ENCODE peak calls at places on chromosomes 4 and X, in six cellular contexts. F is right lobe of liver; V is kidney; O is BE2C; W is CD4-positive, alpha-beta memory T cell; R is spleen. I is an unnamed sample. For H3K4me1 and H3K9me3, the result is how much of the 10 kb centered on the place peaks cover.

GRCh38 chrX:4638036-4638435 is 924.6 kb upstream of the PRKX start:
- DNase-seq in F (no peak), V (no peak), O (no peak), W (no peak), R (no peak), I (no peak)

GRCh38 chrX:139881130-139881529 is 51.7 kb downstream of the ATP11C start:
- DNase-seq in F (no peak), V (no peak), O (peak), W (no peak), R (no peak), I (peak)

GRCh38 chr4:7581477-7581876 is 146.7 kb upstream of the PSAPL1 start:
- DNase-seq in F (no peak), V (no peak), O (no peak), W (no peak), R (no peak), I (no peak)

GRCh38 chrX:16822723-16823122 is 36.5 kb downstream of the TXLNG start:
- DNase-seq in F (no peak), V (no peak), O (no peak), W (no peak), R (no peak), I (no peak)

GRCh38 chr4:124727331-124727730 is 14.8 kb upstream of the ANKRD50 start:
- DNase-seq in F (no peak), V (no peak), O (no peak), W (no peak), R (no peak), I (no peak)

GRCh38 chr4:108454227-108454626 is 166.1 kb upstream of the RPL34 start:
- DNase-seq in F (no peak), V (no peak), O (no peak), W (no peak), R (no peak), I (no peak)

GRCh38 chrX:130990723-130991122 is 67.4 kb upstream of the ARHGAP36 start:
- DNase-seq in F (no peak), V (no peak), O (no peak), W (no peak), R (no peak), I (no peak)

GRCh38 chr4:5774416-5775056 is 63.5 kb downstream of the EVC start:
- DNase-seq in F (no peak), V (no peak), O (no peak), W (no peak), R (no peak), I (no peak)

GRCh38 chr4:77354550-77354949 is 197.5 kb downstream of the CCNG2 start:
- DNase-seq in F (no peak), V (no peak), O (no peak), W (no peak), R (no peak), I (no peak)

GRCh38 chrX:85851418-85851817 is 195.9 kb downstream of the CHM start:
- DNase-seq in F (peak), V (no peak), O (peak), W (no peak), R (peak), I (no peak)

GRCh38 chr4:76208005-76208765 is 5.4 kb downstream of the SCARB2 start:
- DNase-seq in F (peak), V (peak), O (peak), W (no peak), R (peak), I (peak)

GRCh38 chr4:34181311-34181808 is 2063.0 kb downstream of the ARAP2 start:
- DNase-seq in F (no peak), V (no peak), O (no peak), W (no peak), R (no peak), I (peak)

GRCh38 chrX:79082886-79083285 is 61.6 kb upstream of the GPR174 start:
- DNase-seq in F (no peak), V (no peak), O (no peak), W (no peak), R (no peak), I (no peak)

GRCh38 chrX:39853417-39853816 is 244.3 kb downstream of the BCOR start:
- DNase-seq in F (no peak), V (no peak), O (no peak), W (no peak), R (no peak), I (no peak)
- H3K4me1 ChIP-seq in F (under half), V (under half), O (under half), W (half or more), R (under half), I (half or more)

DNA sequence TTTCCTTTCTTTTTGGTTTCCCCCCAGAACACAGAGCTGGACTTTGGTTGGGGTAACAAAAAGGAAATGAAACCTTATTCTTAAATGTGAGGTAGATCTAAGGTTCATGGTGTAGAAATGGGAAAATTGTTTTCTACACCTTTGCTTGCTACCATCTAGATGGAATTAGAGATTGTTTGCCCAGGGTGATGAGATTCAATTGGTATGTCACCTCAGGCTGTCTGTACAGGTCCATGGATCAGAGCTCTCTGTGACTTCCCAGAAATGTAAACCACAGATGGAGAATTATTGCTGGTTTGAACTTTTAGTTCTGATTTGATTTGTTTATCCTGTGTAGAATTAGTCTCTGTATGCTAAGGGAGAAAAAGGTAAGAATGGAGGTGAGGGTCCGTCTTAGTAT is 146.7 kb downstream of the PCDH7 start:
- DNase-seq in F (no peak), V (no peak), O (no peak), W (no peak), R (no peak), I (no peak)
- H3K4me3 ChIP-seq in F (no peak), V (no peak), O (no peak), W (no peak), R (no peak), I (no peak)

DNA sequence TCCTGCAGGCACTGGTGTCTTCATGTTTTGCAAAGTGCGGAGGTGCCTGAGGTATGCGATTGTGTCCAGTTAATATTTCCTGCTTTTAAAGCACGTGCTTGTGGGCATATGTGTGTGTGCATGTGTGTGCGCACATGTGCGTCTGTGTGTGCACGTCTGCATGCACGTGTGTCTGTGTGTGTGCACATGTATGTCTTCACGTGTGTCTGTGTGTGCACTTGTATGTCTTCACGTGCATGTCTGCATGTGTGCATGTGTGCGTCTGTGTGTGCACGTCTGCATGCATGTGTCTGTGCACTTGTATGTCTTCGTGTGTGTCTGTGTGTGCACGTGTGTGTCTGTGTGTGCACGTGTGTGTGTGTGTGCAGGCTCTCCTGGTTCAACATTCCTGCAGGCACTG is 49.5 kb downstream of the SHOX start:
- DNase-seq in F (no peak), V (no peak), O (no peak), W (no peak), R (no peak), I (no peak)
- H3K9me3 ChIP-seq in F (under half), V (under half), O (under half), W (under half), R (under half), I (under half)

DNA sequence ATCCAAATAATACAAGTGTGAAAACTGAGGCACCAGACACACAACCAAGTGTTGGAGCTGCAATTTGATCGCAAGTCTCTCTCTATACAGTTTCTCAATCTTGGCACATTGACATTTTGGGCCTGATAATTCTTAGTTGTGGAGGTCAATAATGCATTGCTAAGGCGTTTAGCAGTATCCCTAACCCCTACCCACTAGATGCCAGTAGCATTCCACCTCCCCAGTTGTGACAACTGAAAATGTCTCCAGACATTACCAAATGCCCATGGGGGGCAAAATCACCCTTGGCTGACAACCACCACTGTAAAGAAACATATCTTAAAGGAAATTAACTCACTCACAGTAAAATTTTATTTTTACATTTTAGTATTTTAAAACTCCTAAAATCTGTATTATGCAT is 4.2 kb downstream of the NR3C2 start:
- DNase-seq in F (no peak), V (no peak), O (no peak), W (no peak), R (no peak), I (no peak)
- H3K4me1 ChIP-seq in F (under half), V (under half), O (under half), W (half or more), R (half or more), I (under half)

GRCh38 chr4:17618926-17619325 is 4.5 kb downstream of the MED28 start:
- DNase-seq in F (no peak), V (no peak), O (no peak), W (no peak), R (no peak), I (no peak)
- H3K4me3 ChIP-seq in F (no peak), V (no peak), O (no peak), W (no peak), R (no peak), I (no peak)